ENCODE peak calls at places on chromosome 14, in five cellular contexts. One of them, this sample, is unnamed.

GRCh38 chr14:90799420-90799819 is 16.8 kb downstream of the TTC7B start:
- DNase-seq in uterus: no peak
- DNase-seq in amygdala: no peak
- DNase-seq in RPMI7951: no peak
- DNase-seq in DMS153: no peak
- DNase-seq in this sample: no peak

GRCh38 chr14:22836301-22837058 is at the start of gene MMP14:
- DNase-seq in DMS153: no peak
- DNase-seq in RPMI7951: peak; percentile 95
- DNase-seq in uterus: peak; percentile 85
- DNase-seq in amygdala: no peak
- DNase-seq in this sample: no peak

GRCh38 chr14:68589447-68590232 is 203.2 kb downstream of the ZFP36L1 start:
- DNase-seq in uterus: peak; percentile 84
- DNase-seq in RPMI7951: peak; percentile 68
- DNase-seq in amygdala: no peak
- DNase-seq in DMS153: no peak
- DNase-seq in this sample: no peak

GRCh38 chr14:38442208-38442607 is 186.3 kb upstream of the CLEC14A start:
- DNase-seq in amygdala: no peak
- DNase-seq in DMS153: no peak
- DNase-seq in uterus: no peak
- DNase-seq in RPMI7951: no peak
- DNase-seq in this sample: no peak

GRCh38 chr14:105622329-105622955 is 96.1 kb downstream of the TMEM121 start:
- DNase-seq in amygdala: no peak
- DNase-seq in DMS153: no peak
- DNase-seq in uterus: no peak
- DNase-seq in RPMI7951: no peak
- DNase-seq in this sample: no peak

GRCh38 chr14:67665886-67666285 is 8.5 kb downstream of the VTI1B start:
- DNase-seq in DMS153: no peak
- DNase-seq in uterus: no peak
- DNase-seq in amygdala: no peak
- DNase-seq in RPMI7951: no peak
- DNase-seq in this sample: no peak

GRCh38 chr14:56290195-56290594 is 172.0 kb downstream of the PELI2 start:
- DNase-seq in amygdala: no peak
- DNase-seq in RPMI7951: no peak
- DNase-seq in DMS153: no peak
- DNase-seq in uterus: no peak
- DNase-seq in this sample: no peak

GRCh38 chr14:105529506-105530445 is 3.4 kb downstream of the TMEM121 start:
- DNase-seq in amygdala: no peak
- DNase-seq in uterus: no peak
- DNase-seq in DMS153: no peak
- DNase-seq in RPMI7951: no peak
- DNase-seq in this sample: no peak

GRCh38 chr14:91354221-91354916 is 63.3 kb downstream of the CCDC88C start:
- DNase-seq in amygdala: no peak
- DNase-seq in uterus: peak; percentile 58
- DNase-seq in DMS153: no peak
- DNase-seq in RPMI7951: no peak
- DNase-seq in this sample: no peak

GRCh38 chr14:99822800-99823455 is 29.7 kb downstream of the EML1 start:
- DNase-seq in RPMI7951: no peak
- DNase-seq in uterus: no peak
- DNase-seq in DMS153: no peak
- DNase-seq in amygdala: no peak
- DNase-seq in this sample: no peak